ENCODE peak calls at places on chromosomes 16 and 17, in eight cellular contexts. K is AG10803, I is left lung, R is HFF-Myc, G is HFFc6, V is AG04450, W is endodermal cell, L is adrenal gland. C is an unnamed sample.
A peak's percentile ranks its signal among the peaks of the same experiment; 100 is the strongest.

GRCh38 chr17:35429702-35430101 is 2.6 kb downstream of the SLFN12 start:
- DNase-seq in K (no peak), I (no peak), R (no peak), G (no peak), V (no peak), W (no peak), L (no peak), C (no peak)

GRCh38 chr17:6523330-6523729 is 33.0 kb downstream of the PITPNM3 start:
- DNase-seq in K (no peak), I (peak; percentile 43), R (no peak), G (no peak), V (no peak), W (peak; percentile 91), L (peak; percentile 57), C (peak; percentile 63)

GRCh38 chr17:30251931-30252330 is 16.4 kb upstream of the SLC6A4 start:
- DNase-seq in K (no peak), I (no peak), R (no peak), G (no peak), V (no peak), W (no peak), L (no peak), C (no peak)

GRCh38 chr16:84421938-84422220 is 53.5 kb downstream of the ATP2C2 start:
- DNase-seq in K (no peak), I (no peak), R (no peak), G (no peak), V (no peak), W (no peak), L (no peak), C (no peak)

GRCh38 chr17:36183001-36183810 is 6.8 kb upstream of the TBC1D3B start:
- DNase-seq in K (peak; percentile 45), I (peak; percentile 73), R (no peak), G (peak; percentile 53), V (peak; percentile 59), W (peak; percentile 99), L (peak; percentile 41), C (peak; percentile 16)

GRCh38 chr17:47423406-47424295 is 99.9 kb downstream of the EFCAB13 start:
- DNase-seq in K (no peak), I (no peak), R (no peak), G (no peak), V (no peak), W (peak; percentile 87), L (peak; percentile 20), C (peak; percentile 69)

GRCh38 chr16:15444264-15444663 is 9.9 kb downstream of the BMERB1 start:
- DNase-seq in K (no peak), I (no peak), R (no peak), G (no peak), V (no peak), W (no peak), L (no peak), C (no peak)

GRCh38 chr17:1945621-1946020 is 79.5 kb downstream of the RTN4RL1 start:
- DNase-seq in K (no peak), I (no peak), R (no peak), G (no peak), V (no peak), W (no peak), L (no peak), C (no peak)

GRCh38 chr16:28202147-28202746 is 9.5 kb downstream of the XPO6 start:
- DNase-seq in K (no peak), I (no peak), R (no peak), G (no peak), V (no peak), W (peak; percentile 56), L (peak; percentile 33), C (no peak)

GRCh38 chr16:55138298-55138697 is 185.7 kb upstream of the IRX6 start:
- DNase-seq in K (no peak), I (no peak), R (no peak), G (no peak), V (no peak), W (no peak), L (no peak), C (no peak)

GRCh38 chr16:55133654-55134053 is 190.3 kb upstream of the IRX6 start:
- DNase-seq in K (no peak), I (no peak), R (no peak), G (no peak), V (no peak), W (peak; percentile 70), L (no peak), C (no peak)

DNA sequence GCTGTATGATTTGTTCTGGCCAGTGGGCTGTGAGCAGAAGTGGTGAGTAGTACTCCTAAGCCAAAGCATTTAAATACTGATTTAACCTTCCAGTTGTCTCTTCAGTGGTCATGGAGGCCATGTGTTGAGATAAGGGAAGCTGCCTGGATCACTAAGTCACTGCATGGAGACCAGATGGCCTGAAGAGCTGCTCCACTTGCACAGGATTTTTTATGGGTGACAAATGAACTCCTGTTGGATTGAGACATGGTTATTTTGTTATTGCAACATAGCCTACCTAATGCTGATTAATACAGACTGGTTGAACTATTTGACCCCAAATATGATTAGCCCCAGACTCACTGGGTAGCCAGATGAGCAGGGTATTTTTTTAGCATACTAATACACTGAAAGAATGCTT is 187.6 kb upstream of the IRX6 start:
- DNase-seq in K (peak; percentile 50), I (no peak), R (peak; percentile 59), G (no peak), V (no peak), W (no peak), L (no peak), C (no peak)
- TF ChIP-seq CTCF in K (no peak), I (no peak), R (no peak), G (no peak), V (no peak), W (no peak), L (no peak), C (no peak)

GRCh38 chr16:58497468-58497867 is 2.5 kb upstream of the NDRG4 start:
- DNase-seq in K (no peak), I (no peak), R (no peak), G (no peak), V (no peak), W (peak; percentile 31), L (no peak), C (no peak)

GRCh38 chr16:58493756-58494431 is 6.0 kb upstream of the NDRG4 start:
- DNase-seq in K (no peak), I (no peak), R (no peak), G (no peak), V (no peak), W (no peak), L (no peak), C (no peak)

GRCh38 chr16:58492735-58493134 is 7.2 kb upstream of the NDRG4 start:
- DNase-seq in K (no peak), I (no peak), R (no peak), G (no peak), V (no peak), W (peak; percentile 65), L (peak; percentile 34), C (no peak)

GRCh38 chr16:58495861-58496331 is 4.0 kb upstream of the NDRG4 start:
- DNase-seq in K (no peak), I (no peak), R (no peak), G (no peak), V (no peak), W (peak; percentile 62), L (no peak), C (no peak)

DNA sequence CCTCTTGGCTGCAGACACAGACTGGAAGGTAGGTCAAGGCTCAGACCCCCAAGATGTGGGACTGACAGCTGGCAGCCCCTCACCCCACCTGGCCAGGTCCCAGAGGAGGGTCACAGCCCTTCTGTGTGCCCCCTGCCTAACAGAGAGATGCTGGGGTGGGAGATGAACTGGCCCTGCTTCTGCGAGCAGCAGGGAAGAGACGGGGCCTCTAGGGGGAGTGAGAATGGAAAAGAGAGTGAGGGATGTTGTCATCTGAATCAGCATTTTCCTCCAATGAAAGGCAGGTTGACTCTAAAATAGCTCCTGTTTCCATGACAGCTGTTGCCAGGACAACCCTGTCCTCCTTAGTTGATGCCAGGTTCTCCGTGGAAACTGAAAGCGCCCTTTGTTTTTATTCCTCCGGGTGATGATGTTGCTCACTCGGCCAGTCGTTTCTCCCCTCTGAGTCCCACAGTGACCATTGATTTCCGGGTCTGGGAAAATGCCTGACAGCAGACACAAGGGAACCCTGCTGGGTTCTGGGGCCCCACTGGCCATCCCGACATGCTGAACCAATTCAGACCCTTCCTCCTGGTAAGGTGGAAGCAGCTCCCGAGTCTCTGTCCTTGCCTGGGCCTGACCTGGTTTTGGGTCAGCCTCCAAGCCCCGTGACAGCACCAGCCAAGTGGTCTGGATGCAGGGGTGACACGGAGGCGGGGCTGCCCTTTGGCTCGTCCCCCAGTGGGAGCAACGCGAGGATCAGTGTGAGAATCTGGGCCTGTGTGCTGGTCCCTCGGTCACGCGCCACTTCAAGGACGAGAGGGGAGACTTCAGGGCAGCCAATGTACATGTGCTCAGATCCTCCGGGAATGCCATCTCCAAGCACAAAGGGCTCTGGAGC is 4.7 kb upstream of the NDRG4 start:
- DNase-seq in K (peak; percentile 89), I (no peak), R (peak; percentile 91), G (peak; percentile 99), V (peak; percentile 93), W (peak; percentile 94), L (peak; percentile 94), C (peak; percentile 93)
- TF ChIP-seq CTCF in K (peak; percentile 61), I (no peak), R (peak; percentile 74), G (peak; percentile 80), V (peak; percentile 76), W (peak; percentile 70), L (peak; percentile 56), C (peak; percentile 25)

GRCh38 chr16:76441391-76441790 is 164.2 kb downstream of the CNTNAP4 start:
- DNase-seq in K (no peak), I (no peak), R (no peak), G (no peak), V (no peak), W (no peak), L (no peak), C (no peak)

GRCh38 chr16:76444823-76445222 is 167.6 kb downstream of the CNTNAP4 start:
- DNase-seq in K (no peak), I (no peak), R (no peak), G (no peak), V (no peak), W (no peak), L (no peak), C (no peak)

GRCh38 chr16:76443981-76444380 is 166.8 kb downstream of the CNTNAP4 start:
- DNase-seq in K (no peak), I (no peak), R (no peak), G (no peak), V (no peak), W (no peak), L (no peak), C (no peak)

GRCh38 chr16:76446251-76446650 is 169.1 kb downstream of the CNTNAP4 start:
- DNase-seq in K (no peak), I (no peak), R (no peak), G (no peak), V (no peak), W (no peak), L (no peak), C (no peak)

DNA sequence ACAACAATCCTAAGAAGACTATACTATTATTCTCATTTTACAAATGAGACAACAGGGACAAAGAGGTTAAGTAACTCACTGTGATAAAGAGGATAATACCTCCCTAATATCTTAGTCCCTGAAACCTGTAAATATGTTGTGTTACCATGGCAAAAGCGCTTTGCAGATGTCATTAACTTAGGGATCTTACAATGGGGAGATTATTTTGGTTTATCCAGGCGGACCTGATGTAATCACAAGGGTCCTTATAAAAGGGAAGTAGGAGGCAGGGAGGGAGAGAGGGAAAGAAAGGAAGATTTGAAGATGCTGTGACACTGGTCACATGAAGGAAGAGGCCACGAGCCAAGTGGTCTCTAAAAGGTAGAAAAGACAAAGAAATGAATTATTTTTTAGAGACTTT is 164.7 kb downstream of the CNTNAP4 start:
- DNase-seq in K (no peak), I (no peak), R (no peak), G (no peak), V (no peak), W (no peak), L (no peak), C (no peak)
- TF ChIP-seq CTCF in K (no peak), I (no peak), R (no peak), G (no peak), V (no peak), W (no peak), L (no peak), C (no peak)

GRCh38 chr17:43632231-43632630 is 29.5 kb downstream of the MEOX1 start:
- DNase-seq in K (no peak), I (no peak), R (no peak), G (no peak), V (no peak), W (no peak), L (no peak), C (no peak)
- TF ChIP-seq CTCF in K (no peak), I (no peak), R (no peak), G (no peak), V (no peak), W (no peak), L (no peak), C (no peak)